ENCODE peak calls at places on chromosomes 16 and 17, in ten cellular contexts. U is bronchial epithelial cell; V is fibroblast of the conjunctiva; R is T-helper 22 cell; B is HT-29; O is breast epithelium; P is stimulated activated CD4-positive, alpha-beta T cell treated with anti-CD3 and anti-CD28 coated beads, Interleukin-2, amount 100 ng/mL, for 48 hours; D is amygdala; C is pancreas; J is activated T-cell treated with anti-CD3 and anti-CD28 coated beads for 1 hour. X is an unnamed sample.

GRCh38 chr17:32813021-32813420 is 63.9 kb downstream of the MYO1D start:
- DNase-seq in U (peak; percentile 89), V (peak; percentile 6), R (no peak), B (no peak), O (no peak), P (no peak), D (no peak), C (no peak), J (no peak), X (no peak)

GRCh38 chr17:59366040-59366757 is 34.7 kb downstream of the YPEL2 start:
- DNase-seq in U (no peak), V (no peak), R (no peak), B (no peak), O (no peak), P (no peak), D (no peak), C (no peak), J (no peak), X (no peak)

GRCh38 chr17:31136319-31136718 is 41.5 kb downstream of the NF1 start:
- DNase-seq in U (peak; percentile 46), V (no peak), R (no peak), B (no peak), O (no peak), P (no peak), D (no peak), C (no peak), J (no peak), X (no peak)

GRCh38 chr17:82101767-82102679 is 4.0 kb upstream of the FASN start:
- DNase-seq in U (no peak), V (no peak), R (no peak), B (peak; percentile 49), O (no peak), P (no peak), D (peak; percentile 37), C (no peak), J (no peak), X (no peak)

GRCh38 chr16:15743657-15744056 is 93.6 kb downstream of the NDE1 start:
- DNase-seq in U (no peak), V (no peak), R (no peak), B (no peak), O (no peak), P (no peak), D (no peak), C (no peak), J (no peak), X (no peak)

GRCh38 chr17:49753959-49754391 is 10.0 kb downstream of the FAM117A start:
- DNase-seq in U (no peak), V (no peak), R (no peak), B (no peak), O (no peak), P (no peak), D (no peak), C (peak; percentile 66), J (no peak), X (no peak)

GRCh38 chr16:22077700-22078313 is 14.5 kb upstream of the VWA3A start:
- DNase-seq in U (peak; percentile 41), V (peak; percentile 43), R (peak; percentile 32), B (peak; percentile 86), O (no peak), P (peak; percentile 76), D (no peak), C (peak; percentile 76), J (peak; percentile 63), X (peak; percentile 43)

GRCh38 chr16:86457621-86458456 is 52.5 kb upstream of the FOXF1 start:
- DNase-seq in U (no peak), V (peak; percentile 49), R (no peak), B (no peak), O (no peak), P (no peak), D (no peak), C (no peak), J (no peak), X (no peak)

GRCh38 chr17:72193395-72194106 is 72.7 kb downstream of the SOX9 start:
- DNase-seq in U (peak; percentile 23), V (no peak), R (no peak), B (no peak), O (no peak), P (no peak), D (no peak), C (no peak), J (no peak), X (no peak)

GRCh38 chr16:59259074-59259963 is 525.2 kb upstream of the GOT2 start:
- DNase-seq in U (no peak), V (no peak), R (no peak), B (no peak), O (no peak), P (no peak), D (no peak), C (no peak), J (no peak), X (no peak)

GRCh38 chr16:86632944-86633343 is 54.6 kb downstream of the FOXL1 start:
- DNase-seq in U (no peak), V (no peak), R (no peak), B (no peak), O (no peak), P (no peak), D (no peak), C (no peak), J (no peak), X (no peak)

GRCh38 chr17:60327870-60328362 is 64.0 kb downstream of the USP32 start:
- DNase-seq in U (no peak), V (no peak), R (no peak), B (peak; percentile 13), O (no peak), P (no peak), D (no peak), C (no peak), J (no peak), X (no peak)

GRCh38 chr17:30819941-30820705 is 4.4 kb downstream of the CRLF3 start:
- DNase-seq in U (no peak), V (no peak), R (no peak), B (no peak), O (no peak), P (no peak), D (no peak), C (no peak), J (no peak), X (no peak)

GRCh38 chr17:72726936-72727335 is 365.6 kb downstream of the SLC39A11 start:
- DNase-seq in U (peak; percentile 44), V (no peak), R (no peak), B (no peak), O (no peak), P (peak; percentile 10), D (no peak), C (no peak), J (peak; percentile 6), X (no peak)

GRCh38 chr16:2095315-2095853 is 40.3 kb downstream of the PKD1 start:
- DNase-seq in U (peak; percentile 44), V (no peak), R (no peak), B (no peak), O (no peak), P (no peak), D (no peak), C (no peak), J (no peak), X (no peak)

GRCh38 chr17:44820631-44821196 is 9.4 kb downstream of the GJC1 start:
- DNase-seq in U (peak; percentile 87), V (peak; percentile 62), R (no peak), B (peak; percentile 26), O (no peak), P (no peak), D (no peak), C (no peak), J (no peak), X (no peak)

GRCh38 chr16:49632798-49633189 is 223.1 kb downstream of the ZNF423 start:
- DNase-seq in U (no peak), V (no peak), R (no peak), B (no peak), O (no peak), P (no peak), D (no peak), C (no peak), J (no peak), X (no peak)

GRCh38 chr17:39400547-39401411 is 647 bp downstream of the FBXL20 start:
- DNase-seq in U (peak; percentile 15), V (no peak), R (no peak), B (peak; percentile 30), O (no peak), P (no peak), D (peak; percentile 57), C (peak; percentile 68), J (no peak), X (peak; percentile 41)

GRCh38 chr17:67171560-67171959 is 73.4 kb downstream of the HELZ start:
- DNase-seq in U (no peak), V (no peak), R (no peak), B (no peak), O (no peak), P (no peak), D (no peak), C (no peak), J (no peak), X (no peak)

GRCh38 chr17:82874011-82874835 is 34.4 kb upstream of the ZNF750 start:
- DNase-seq in U (peak; percentile 96), V (no peak), R (no peak), B (peak; percentile 87), O (peak; percentile 88), P (no peak), D (no peak), C (peak; percentile 53), J (no peak), X (peak; percentile 86)

GRCh38 chr17:12047977-12048376 is 27.3 kb downstream of the MAP2K4 start:
- DNase-seq in U (no peak), V (no peak), R (no peak), B (no peak), O (no peak), P (no peak), D (no peak), C (no peak), J (no peak), X (no peak)

GRCh38 chr16:70697601-70698170 is 11.8 kb upstream of the MTSS2 start:
- DNase-seq in U (no peak), V (no peak), R (no peak), B (no peak), O (no peak), P (no peak), D (no peak), C (no peak), J (no peak), X (no peak)

GRCh38 chr17:50103941-50104340 is 8.8 kb downstream of the PDK2 start:
- DNase-seq in U (no peak), V (no peak), R (no peak), B (no peak), O (no peak), P (no peak), D (no peak), C (no peak), J (no peak), X (no peak)

GRCh38 chr17:896439-896838 is 83.1 kb downstream of the NXN start:
- DNase-seq in U (no peak), V (no peak), R (no peak), B (no peak), O (no peak), P (no peak), D (no peak), C (no peak), J (no peak), X (no peak)

GRCh38 chr16:85235988-85236831 is 123.9 kb upstream of the CIBAR2 start:
- DNase-seq in U (no peak), V (no peak), R (no peak), B (no peak), O (no peak), P (no peak), D (no peak), C (no peak), J (no peak), X (no peak)

GRCh38 chr16:84629580-84629979 is 11.7 kb upstream of the COTL1 start:
- DNase-seq in U (no peak), V (no peak), R (no peak), B (no peak), O (no peak), P (no peak), D (no peak), C (no peak), J (no peak), X (no peak)

GRCh38 chr17:75523647-75524046 is 1.9 kb upstream of the LLGL2 start:
- DNase-seq in U (no peak), V (no peak), R (no peak), B (no peak), O (no peak), P (no peak), D (no peak), C (no peak), J (no peak), X (no peak)

GRCh38 chr17:50181155-50181554 is 15.3 kb downstream of the SGCA start:
- DNase-seq in U (no peak), V (no peak), R (no peak), B (no peak), O (no peak), P (no peak), D (peak; percentile 89), C (no peak), J (no peak), X (no peak)

X was measured in left lung.